ENCODE peak calls at places on chromosomes 16 and 17, in nine cellular contexts. O is hypothalamus; F is GDM1; E is OCI-LY7; R is stimulated activated CD4-positive, alpha-beta T cell treated with anti-CD3 and anti-CD28 coated beads, Interleukin-4, amount 100 ng/mL, for 24 hours; W is anterior cingulate cortex; U is cardiac muscle cell; I is T-helper 1 cell; T is NCI-H2081. H is an unnamed sample.

GRCh38 chr17:27315322-27315721 is 21.4 kb downstream of the WSB1 start:
- DNase-seq in E (no peak), I (no peak), T (no peak), U (peak; percentile 84), R (no peak), F (no peak), O (no peak), W (peak; percentile 6), H (no peak)

GRCh38 chr17:73302189-73302588 is 9.6 kb downstream of the CDC42EP4 start:
- DNase-seq in U (no peak), F (no peak), I (no peak), E (no peak), W (no peak), T (no peak), O (no peak), R (no peak), H (no peak)

GRCh38 chr17:65433592-65433991 is 127.9 kb downstream of the AXIN2 start:
- DNase-seq in I (no peak), T (no peak), W (no peak), R (no peak), E (no peak), O (no peak), U (no peak), F (no peak), H (no peak)

GRCh38 chr16:11671676-11672075 is 3.4 kb downstream of the SNN start:
- DNase-seq in T (no peak), W (no peak), O (no peak), E (no peak), U (no peak), I (no peak), R (no peak), F (no peak), H (no peak)

GRCh38 chr17:42251115-42251514 is 25.1 kb downstream of the STAT5B start:
- DNase-seq in T (no peak), O (no peak), I (no peak), F (no peak), U (no peak), E (no peak), W (no peak), R (no peak), H (no peak)

GRCh38 chr16:75048546-75048945 is 49.7 kb downstream of the ZNRF1 start:
- DNase-seq in T (no peak), U (no peak), F (no peak), W (no peak), O (no peak), E (no peak), I (no peak), R (no peak), H (peak; percentile 27)

GRCh38 chr17:42422958-42423712 is at the start of gene CAVIN1:
- DNase-seq in I (no peak), E (no peak), R (no peak), T (peak; percentile 47), F (peak; percentile 40), O (peak; percentile 74), W (peak; percentile 31), U (peak; percentile 94), H (no peak)

GRCh38 chr16:87409781-87410180 is 17.6 kb downstream of the MAP1LC3B start:
- DNase-seq in I (no peak), W (no peak), O (no peak), E (no peak), U (no peak), R (no peak), F (no peak), T (no peak), H (no peak)

GRCh38 chr17:73984981-73985380 is 218.5 kb upstream of the RPL38 start:
- DNase-seq in O (no peak), W (no peak), I (no peak), U (no peak), E (peak; percentile 11), F (peak; percentile 8), T (no peak), R (no peak), H (no peak)

GRCh38 chr16:678858-679807 is 1.1 kb upstream of the STUB1 start:
- DNase-seq in W (no peak), U (peak; percentile 88), T (peak; percentile 35), R (peak; percentile 55), F (peak; percentile 45), O (peak; percentile 59), E (peak; percentile 64), I (peak; percentile 53), H (peak; percentile 67)

GRCh38 chr17:81481011-81481799 is 31.4 kb downstream of the ACTG1 start:
- DNase-seq in F (peak; percentile 86), O (peak; percentile 45), W (peak; percentile 46), U (peak; percentile 88), E (no peak), I (peak; percentile 53), T (peak; percentile 92), R (peak; percentile 53), H (peak; percentile 78)

GRCh38 chr17:8055851-8056231 is 17.0 kb downstream of the ALOX15B start:
- DNase-seq in O (no peak), T (no peak), W (no peak), E (no peak), U (no peak), F (no peak), I (no peak), R (no peak), H (no peak)

GRCh38 chr16:84648595-84649510 is 542 bp downstream of the KLHL36 start:
- DNase-seq in F (no peak), U (peak; percentile 56), O (no peak), T (no peak), R (peak; percentile 30), I (peak; percentile 49), W (no peak), E (peak; percentile 53), H (no peak)

GRCh38 chr17:27756467-27757371 is 43.6 kb downstream of the NOS2 start:
- DNase-seq in T (no peak), I (peak; percentile 42), U (peak; percentile 62), E (peak; percentile 51), R (peak; percentile 61), O (peak; percentile 2), W (no peak), F (peak; percentile 8), H (peak; percentile 45)

GRCh38 chr17:62140836-62141235 is 75.8 kb upstream of the MED13 start:
- DNase-seq in E (no peak), R (no peak), I (no peak), T (no peak), U (no peak), W (no peak), F (no peak), O (no peak), H (peak; percentile 73)

GRCh38 chr17:59534583-59534982 is 30.8 kb upstream of the DHX40 start:
- DNase-seq in O (no peak), W (no peak), I (no peak), F (no peak), T (no peak), E (peak; percentile 34), U (no peak), R (no peak), H (no peak)

GRCh38 chr16:57566436-57566835 is 24.0 kb downstream of the ADGRG5 start:
- DNase-seq in O (no peak), T (no peak), F (no peak), I (no peak), U (no peak), W (no peak), E (no peak), R (no peak), H (no peak)

GRCh38 chr17:67442787-67443624 is 65.9 kb downstream of the PITPNC1 start:
- DNase-seq in T (no peak), I (no peak), R (no peak), U (peak; percentile 38), O (no peak), W (no peak), E (no peak), F (no peak), H (no peak)

GRCh38 chr16:80803341-80804060 is 897 bp downstream of the CDYL2 start:
- DNase-seq in W (no peak), O (no peak), U (peak; percentile 27), T (no peak), F (no peak), E (peak; percentile 21), I (peak; percentile 57), R (peak; percentile 49), H (no peak)